ENCODE peak calls at places on chromosomes 16 and 17, in seven cellular contexts. X is stimulated activated CD4-positive, alpha-beta T cell treated with anti-CD3 and anti-CD28 coated beads, Interleukin-2, amount 100 ng/mL, for 48 hours; Q is NCI-H1417 treated with DMSO at 0.1 percent for 48 hours; U is T-helper 17 cell; L is A549; B is activated B cell treated with CpG ODN at 0.5 μM for 24 hours; A is cardiac fibroblast. C is an unnamed sample.

GRCh38 chr17:81583589-81584337 is 31.6 kb upstream of the FAAP100 start:
- DNase-seq in B (no peak), X (no peak), Q (no peak), A (no peak), L (no peak), U (no peak), C (no peak)

GRCh38 chr17:9432867-9433495 is 142.6 kb downstream of the STX8 start:
- DNase-seq in U (no peak), X (no peak), L (no peak), Q (no peak), A (no peak), B (no peak), C (no peak)

GRCh38 chr16:627458-628239 is 3.1 kb upstream of the WFIKKN1 start:
- DNase-seq in B (no peak), Q (no peak), U (no peak), X (no peak), L (no peak), A (peak; percentile 42), C (no peak)

GRCh38 chr16:50538411-50539052 is 9.7 kb upstream of the NKD1 start:
- DNase-seq in B (no peak), L (no peak), U (no peak), A (no peak), Q (no peak), X (no peak), C (no peak)

GRCh38 chr17:59001158-59001814 is 105.4 kb downstream of the TRIM37 start:
- DNase-seq in X (peak; percentile 57), A (peak; percentile 51), U (peak; percentile 37), L (no peak), Q (no peak), B (peak; percentile 36), C (peak; percentile 78)

GRCh38 chr16:83143788-83144187 is 517.0 kb downstream of the CDH13 start:
- DNase-seq in U (no peak), A (peak; percentile 20), X (no peak), Q (no peak), L (no peak), B (no peak), C (no peak)

GRCh38 chr17:68957944-68958343 is 2.8 kb upstream of the ABCA8 start:
- DNase-seq in L (no peak), X (no peak), B (no peak), A (no peak), Q (no peak), U (no peak), C (no peak)

GRCh38 chr17:37570527-37571093 is 38.6 kb downstream of the SYNRG start:
- DNase-seq in A (peak; percentile 52), L (peak; percentile 87), B (no peak), X (no peak), Q (no peak), U (no peak), C (peak; percentile 2)

GRCh38 chr17:82668631-82669099 is 20.4 kb upstream of the WDR45B start:
- DNase-seq in U (peak; percentile 22), B (peak; percentile 33), L (peak; percentile 84), X (peak; percentile 6), A (peak; percentile 53), Q (no peak), C (peak; percentile 82)

GRCh38 chr17:1690544-1691221 is 6.0 kb upstream of the PRPF8 start:
- DNase-seq in A (no peak), B (no peak), X (no peak), Q (no peak), U (no peak), L (no peak), C (no peak)

GRCh38 chr17:8436169-8436932 is 667 bp downstream of the NDEL1 start:
- DNase-seq in B (no peak), U (no peak), Q (no peak), X (peak; percentile 49), L (peak; percentile 85), A (peak; percentile 64), C (no peak)

GRCh38 chr17:46868689-46869187 is 17.4 kb downstream of the WNT9B start:
- DNase-seq in B (no peak), Q (no peak), L (no peak), X (no peak), U (no peak), A (no peak), C (no peak)

GRCh38 chr16:50144211-50144610 is 8.9 kb upstream of the TENT4B start:
- DNase-seq in X (no peak), B (no peak), L (no peak), Q (no peak), A (no peak), U (no peak), C (no peak)

GRCh38 chr16:46690281-46691178 is 1.1 kb downstream of the ORC6 start:
- DNase-seq in A (peak; percentile 53), L (no peak), U (no peak), X (no peak), Q (no peak), B (no peak), C (peak; percentile 35)

GRCh38 chr17:7686221-7687071 is 844 bp downstream of the TP53 start:
- DNase-seq in A (no peak), X (peak; percentile 68), Q (peak; percentile 79), L (peak; percentile 78), B (peak; percentile 65), U (peak; percentile 69), C (no peak)

GRCh38 chr16:57876210-57876609 is 73.9 kb upstream of the KIFC3 start:
- DNase-seq in U (no peak), L (no peak), B (no peak), A (no peak), X (no peak), Q (no peak), C (no peak)

GRCh38 chr17:39899215-39899614 is 19.2 kb downstream of the GSDMB start:
- DNase-seq in B (no peak), A (no peak), X (no peak), U (no peak), Q (no peak), L (no peak), C (no peak)

GRCh38 chr16:88597856-88598491 is 27.8 kb downstream of the ZC3H18 start:
- DNase-seq in B (no peak), L (no peak), Q (no peak), X (no peak), A (no peak), U (no peak), C (peak; percentile 6)

GRCh38 chr16:24815052-24815451 is 30.7 kb upstream of the SLC5A11 start:
- DNase-seq in X (no peak), L (no peak), A (no peak), B (no peak), Q (no peak), U (no peak), C (no peak)

GRCh38 chr17:43360376-43360738 is 38.4 kb upstream of the ARL4D start:
- DNase-seq in X (peak; percentile 62), L (peak; percentile 69), U (peak; percentile 50), A (peak; percentile 82), B (no peak), Q (peak; percentile 12), C (peak; percentile 72)

C was measured in HL-60.